ENCODE peak calls at places on chromosome 4, in eight cellular contexts. One of them, this sample, is unnamed.

GRCh38 chr4:123706961-123707360 is 310.4 kb downstream of the SPRY1 start:
- DNase-seq in testis: no peak
- DNase-seq in activated CD8-positive, alpha-beta T cell treated with anti-CD3 and anti-CD28 coated beads for 36 hours: no peak
- DNase-seq in right cardiac atrium: no peak
- DNase-seq in Calu3: no peak
- DNase-seq in sciatic nerve: no peak
- DNase-seq in kidney tubule cell: peak
- DNase-seq in cardiac fibroblast: no peak
- DNase-seq in this sample: no peak

GRCh38 chr4:185369729-185370128 is 26.0 kb downstream of the LRP2BP start:
- DNase-seq in testis: no peak
- DNase-seq in activated CD8-positive, alpha-beta T cell treated with anti-CD3 and anti-CD28 coated beads for 36 hours: no peak
- DNase-seq in right cardiac atrium: no peak
- DNase-seq in Calu3: no peak
- DNase-seq in sciatic nerve: no peak
- DNase-seq in kidney tubule cell: no peak
- DNase-seq in cardiac fibroblast: no peak
- DNase-seq in this sample: no peak

GRCh38 chr4:169707958-169708643 is 49.6 kb downstream of the HPF1 start:
- DNase-seq in testis: no peak
- DNase-seq in activated CD8-positive, alpha-beta T cell treated with anti-CD3 and anti-CD28 coated beads for 36 hours: no peak
- DNase-seq in right cardiac atrium: no peak
- DNase-seq in Calu3: no peak
- DNase-seq in sciatic nerve: no peak
- DNase-seq in kidney tubule cell: no peak
- DNase-seq in cardiac fibroblast: peak
- DNase-seq in this sample: no peak

GRCh38 chr4:26267087-26267486 is 53.7 kb upstream of the RBPJ start:
- DNase-seq in testis: peak
- DNase-seq in activated CD8-positive, alpha-beta T cell treated with anti-CD3 and anti-CD28 coated beads for 36 hours: no peak
- DNase-seq in right cardiac atrium: peak
- DNase-seq in Calu3: no peak
- DNase-seq in sciatic nerve: peak
- DNase-seq in kidney tubule cell: no peak
- DNase-seq in cardiac fibroblast: peak
- DNase-seq in this sample: no peak

GRCh38 chr4:73620115-73620792 is at the start of gene RASSF6:
- DNase-seq in testis: no peak
- DNase-seq in activated CD8-positive, alpha-beta T cell treated with anti-CD3 and anti-CD28 coated beads for 36 hours: peak
- DNase-seq in right cardiac atrium: no peak
- DNase-seq in Calu3: peak
- DNase-seq in sciatic nerve: no peak
- DNase-seq in kidney tubule cell: peak
- DNase-seq in cardiac fibroblast: no peak
- DNase-seq in this sample: peak

GRCh38 chr4:92182006-92182735 is 121.6 kb upstream of the GRID2 start:
- DNase-seq in testis: peak
- DNase-seq in activated CD8-positive, alpha-beta T cell treated with anti-CD3 and anti-CD28 coated beads for 36 hours: no peak
- DNase-seq in right cardiac atrium: no peak
- DNase-seq in Calu3: no peak
- DNase-seq in sciatic nerve: no peak
- DNase-seq in kidney tubule cell: no peak
- DNase-seq in cardiac fibroblast: no peak
- DNase-seq in this sample: no peak

GRCh38 chr4:117434424-117434823 is 349.0 kb upstream of the TRAM1L1 start:
- DNase-seq in testis: no peak
- DNase-seq in activated CD8-positive, alpha-beta T cell treated with anti-CD3 and anti-CD28 coated beads for 36 hours: no peak
- DNase-seq in right cardiac atrium: no peak
- DNase-seq in Calu3: no peak
- DNase-seq in sciatic nerve: no peak
- DNase-seq in kidney tubule cell: peak
- DNase-seq in cardiac fibroblast: no peak
- DNase-seq in this sample: no peak

GRCh38 chr4:185566972-185567749 is 31.9 kb upstream of the PDLIM3 start:
- DNase-seq in testis: peak
- DNase-seq in activated CD8-positive, alpha-beta T cell treated with anti-CD3 and anti-CD28 coated beads for 36 hours: no peak
- DNase-seq in right cardiac atrium: peak
- DNase-seq in Calu3: no peak
- DNase-seq in sciatic nerve: no peak
- DNase-seq in kidney tubule cell: peak
- DNase-seq in cardiac fibroblast: peak
- DNase-seq in this sample: no peak

GRCh38 chr4:114400531-114400930 is 198.1 kb upstream of the UGT8 start:
- DNase-seq in testis: no peak
- DNase-seq in activated CD8-positive, alpha-beta T cell treated with anti-CD3 and anti-CD28 coated beads for 36 hours: no peak
- DNase-seq in right cardiac atrium: no peak
- DNase-seq in Calu3: no peak
- DNase-seq in sciatic nerve: no peak
- DNase-seq in kidney tubule cell: peak
- DNase-seq in cardiac fibroblast: no peak
- DNase-seq in this sample: peak

GRCh38 chr4:177450421-177451107 is 8.3 kb upstream of the AGA start:
- DNase-seq in testis: no peak
- DNase-seq in activated CD8-positive, alpha-beta T cell treated with anti-CD3 and anti-CD28 coated beads for 36 hours: no peak
- DNase-seq in right cardiac atrium: no peak
- DNase-seq in Calu3: no peak
- DNase-seq in sciatic nerve: no peak
- DNase-seq in kidney tubule cell: no peak
- DNase-seq in cardiac fibroblast: peak
- DNase-seq in this sample: no peak

GRCh38 chr4:100075486-100076270 is 114.6 kb downstream of the DDIT4L start:
- DNase-seq in testis: no peak
- DNase-seq in activated CD8-positive, alpha-beta T cell treated with anti-CD3 and anti-CD28 coated beads for 36 hours: no peak
- DNase-seq in right cardiac atrium: no peak
- DNase-seq in Calu3: no peak
- DNase-seq in sciatic nerve: no peak
- DNase-seq in kidney tubule cell: no peak
- DNase-seq in cardiac fibroblast: no peak
- DNase-seq in this sample: no peak

GRCh38 chr4:54101190-54102041 is 1.5 kb downstream of the GSX2 start:
- DNase-seq in testis: no peak
- DNase-seq in activated CD8-positive, alpha-beta T cell treated with anti-CD3 and anti-CD28 coated beads for 36 hours: no peak
- DNase-seq in right cardiac atrium: no peak
- DNase-seq in Calu3: no peak
- DNase-seq in sciatic nerve: no peak
- DNase-seq in kidney tubule cell: no peak
- DNase-seq in cardiac fibroblast: no peak
- DNase-seq in this sample: no peak

GRCh38 chr4:184287697-184288255 is 70.1 kb upstream of the ENPP6 start:
- DNase-seq in testis: no peak
- DNase-seq in activated CD8-positive, alpha-beta T cell treated with anti-CD3 and anti-CD28 coated beads for 36 hours: no peak
- DNase-seq in right cardiac atrium: no peak
- DNase-seq in Calu3: peak
- DNase-seq in sciatic nerve: peak
- DNase-seq in kidney tubule cell: peak
- DNase-seq in cardiac fibroblast: peak
- DNase-seq in this sample: peak

GRCh38 chr4:13294961-13295605 is 189.1 kb downstream of the RAB28 start:
- DNase-seq in testis: no peak
- DNase-seq in activated CD8-positive, alpha-beta T cell treated with anti-CD3 and anti-CD28 coated beads for 36 hours: no peak
- DNase-seq in right cardiac atrium: no peak
- DNase-seq in Calu3: no peak
- DNase-seq in sciatic nerve: no peak
- DNase-seq in kidney tubule cell: peak
- DNase-seq in cardiac fibroblast: peak
- DNase-seq in this sample: peak